ENCODE peak calls at places on chromosomes 16 and 17, in four cellular contexts. One of them, this sample, is unnamed.

GRCh38 chr16:72937916-72938315 is 110.0 kb downstream of the ZFHX3 start:
- DNase-seq in HepG2: no peak
- DNase-seq in GM12878: no peak
- DNase-seq in SK-N-SH: no peak
- DNase-seq in this sample: no peak

GRCh38 chr16:59164461-59164860 is 430.3 kb upstream of the GOT2 start:
- DNase-seq in GM12878: no peak
- DNase-seq in HepG2: no peak
- DNase-seq in SK-N-SH: no peak
- DNase-seq in this sample: peak

GRCh38 chr17:19327039-19327776 is 35.3 kb downstream of the B9D1 start:
- DNase-seq in GM12878: no peak
- DNase-seq in SK-N-SH: no peak
- DNase-seq in HepG2: no peak
- DNase-seq in this sample: peak

GRCh38 chr17:65609303-65609702 is 47.9 kb upstream of the AXIN2 start:
- DNase-seq in HepG2: peak
- DNase-seq in SK-N-SH: no peak
- DNase-seq in GM12878: no peak
- DNase-seq in this sample: no peak

GRCh38 chr16:81882559-81882958 is 103.5 kb downstream of the PLCG2 start:
- DNase-seq in GM12878: no peak
- DNase-seq in HepG2: no peak
- DNase-seq in SK-N-SH: no peak
- DNase-seq in this sample: no peak

GRCh38 chr17:16275024-16275423 is 58.0 kb downstream of the PIGL start:
- DNase-seq in SK-N-SH: no peak
- DNase-seq in HepG2: no peak
- DNase-seq in GM12878: no peak
- DNase-seq in this sample: no peak

GRCh38 chr16:72191551-72191950 is 19.6 kb upstream of the PMFBP1 start:
- DNase-seq in HepG2: no peak
- DNase-seq in SK-N-SH: no peak
- DNase-seq in GM12878: no peak
- DNase-seq in this sample: no peak

GRCh38 chr16:66508261-66508913 is 41.5 kb downstream of the TK2 start:
- DNase-seq in GM12878: no peak
- DNase-seq in HepG2: no peak
- DNase-seq in SK-N-SH: no peak
- DNase-seq in this sample: peak

GRCh38 chr16:84724619-84725307 is 25.0 kb downstream of the USP10 start:
- DNase-seq in SK-N-SH: no peak
- DNase-seq in GM12878: no peak
- DNase-seq in HepG2: no peak
- DNase-seq in this sample: no peak

GRCh38 chr17:44587339-44587738 is 30.1 kb downstream of the FZD2 start:
- DNase-seq in GM12878: no peak
- DNase-seq in HepG2: peak
- DNase-seq in SK-N-SH: peak
- DNase-seq in this sample: peak

GRCh38 chr17:18957831-18958230 is 5.9 kb downstream of the SLC5A10 start:
- DNase-seq in SK-N-SH: no peak
- DNase-seq in HepG2: no peak
- DNase-seq in GM12878: no peak
- DNase-seq in this sample: no peak

GRCh38 chr16:24635900-24636610 is 93.4 kb upstream of the TNRC6A start:
- DNase-seq in GM12878: no peak
- DNase-seq in HepG2: no peak
- DNase-seq in SK-N-SH: peak
- DNase-seq in this sample: peak

GRCh38 chr16:12319464-12320030 is 343.0 kb downstream of the SNX29 start:
- DNase-seq in GM12878: no peak
- DNase-seq in SK-N-SH: no peak
- DNase-seq in HepG2: no peak
- DNase-seq in this sample: no peak

GRCh38 chr16:57743886-57744645 is 8.5 kb downstream of the KATNB1 start:
- DNase-seq in GM12878: no peak
- DNase-seq in HepG2: no peak
- DNase-seq in SK-N-SH: no peak
- DNase-seq in this sample: no peak

GRCh38 chr16:2388875-2389433 is 40.3 kb upstream of the CCNF start:
- DNase-seq in GM12878: no peak
- DNase-seq in HepG2: peak
- DNase-seq in SK-N-SH: no peak
- DNase-seq in this sample: peak

GRCh38 chr17:79925242-79925957 is 86.2 kb upstream of the CBX4 start:
- DNase-seq in HepG2: no peak
- DNase-seq in SK-N-SH: no peak
- DNase-seq in GM12878: no peak
- DNase-seq in this sample: peak

GRCh38 chr16:24288516-24288915 is 32.4 kb downstream of the CACNG3 start:
- DNase-seq in HepG2: no peak
- DNase-seq in SK-N-SH: no peak
- DNase-seq in GM12878: no peak
- DNase-seq in this sample: no peak

GRCh38 chr17:77445030-77445907 is 304.5 kb downstream of the SEC14L1 start:
- DNase-seq in SK-N-SH: no peak
- DNase-seq in GM12878: peak
- DNase-seq in HepG2: no peak
- DNase-seq in this sample: no peak

GRCh38 chr16:2152695-2153506 is 2.7 kb upstream of the TRAF7 start:
- DNase-seq in SK-N-SH: no peak
- DNase-seq in GM12878: no peak
- DNase-seq in HepG2: peak
- DNase-seq in this sample: peak

GRCh38 chr16:85089485-85089884 is 22.8 kb downstream of the CIBAR2 start:
- DNase-seq in SK-N-SH: peak
- DNase-seq in HepG2: no peak
- DNase-seq in GM12878: no peak
- DNase-seq in this sample: no peak

GRCh38 chr17:72063262-72063661 is 57.6 kb upstream of the SOX9 start:
- DNase-seq in HepG2: no peak
- DNase-seq in GM12878: no peak
- DNase-seq in SK-N-SH: no peak
- DNase-seq in this sample: no peak

GRCh38 chr17:65794572-65794971 is 233.1 kb upstream of the AXIN2 start:
- DNase-seq in SK-N-SH: peak
- DNase-seq in HepG2: peak
- DNase-seq in GM12878: no peak
- DNase-seq in this sample: peak

GRCh38 chr16:10189861-10190390 is 7.7 kb upstream of the GRIN2A start:
- DNase-seq in HepG2: no peak
- DNase-seq in SK-N-SH: no peak
- DNase-seq in GM12878: no peak
- DNase-seq in this sample: no peak

GRCh38 chr17:77594416-77595209 is 363.9 kb upstream of the TNRC6C start:
- DNase-seq in SK-N-SH: no peak
- DNase-seq in HepG2: no peak
- DNase-seq in GM12878: no peak
- DNase-seq in this sample: no peak

GRCh38 chr16:2663553-2664521 is 18.5 kb upstream of the KCTD5 start:
- DNase-seq in SK-N-SH: no peak
- DNase-seq in HepG2: no peak
- DNase-seq in GM12878: no peak
- DNase-seq in this sample: no peak

GRCh38 chr17:68057531-68057952 is 22.0 kb downstream of the KPNA2 start:
- DNase-seq in HepG2: no peak
- DNase-seq in SK-N-SH: peak
- DNase-seq in GM12878: no peak
- DNase-seq in this sample: no peak

GRCh38 chr17:52762147-52762793 is 603.8 kb upstream of the CA10 start:
- DNase-seq in SK-N-SH: no peak
- DNase-seq in GM12878: no peak
- DNase-seq in HepG2: no peak
- DNase-seq in this sample: no peak

GRCh38 chr16:87057951-87058560 is 259.1 kb downstream of the C16orf95 start:
- DNase-seq in GM12878: no peak
- DNase-seq in HepG2: no peak
- DNase-seq in SK-N-SH: no peak
- DNase-seq in this sample: no peak

GRCh38 chr16:87061521-87061920 is 255.7 kb downstream of the C16orf95 start:
- DNase-seq in HepG2: no peak
- DNase-seq in GM12878: no peak
- DNase-seq in SK-N-SH: no peak
- DNase-seq in this sample: no peak

GRCh38 chr16:87062569-87063442 is 254.4 kb downstream of the C16orf95 start:
- DNase-seq in SK-N-SH: peak
- DNase-seq in HepG2: peak
- DNase-seq in GM12878: no peak
- DNase-seq in this sample: peak

GRCh38 chr16:87058728-87059250 is 258.4 kb downstream of the C16orf95 start:
- DNase-seq in GM12878: no peak
- DNase-seq in HepG2: no peak
- DNase-seq in SK-N-SH: no peak
- DNase-seq in this sample: no peak

GRCh38 chr16:87060026-87060986 is 256.9 kb downstream of the C16orf95 start:
- DNase-seq in SK-N-SH: no peak
- DNase-seq in GM12878: no peak
- DNase-seq in HepG2: no peak
- DNase-seq in this sample: peak
- TF ChIP-seq PBX3 in SK-N-SH: no peak
- TF ChIP-seq PBX3 in GM12878: no peak
- TF ChIP-seq PBX3 in HepG2: no peak
- TF ChIP-seq PBX3 in this sample: no peak

GRCh38 chr16:4410335-4411075 is 5.9 kb downstream of the CORO7 start:
- DNase-seq in HepG2: no peak
- DNase-seq in GM12878: no peak
- DNase-seq in SK-N-SH: peak
- DNase-seq in this sample: no peak
- TF ChIP-seq SMC3 in HepG2: no peak
- TF ChIP-seq SMC3 in GM12878: no peak
- TF ChIP-seq SMC3 in SK-N-SH: no peak
- TF ChIP-seq SMC3 in this sample: no peak

GRCh38 chr17:74850914-74851313 is 8.8 kb downstream of the GRIN2C start:
- DNase-seq in HepG2: no peak
- DNase-seq in GM12878: no peak
- DNase-seq in SK-N-SH: no peak
- DNase-seq in this sample: no peak

GRCh38 chr17:74853048-74853397 is 6.7 kb downstream of the GRIN2C start:
- DNase-seq in GM12878: no peak
- DNase-seq in HepG2: no peak
- DNase-seq in SK-N-SH: no peak
- DNase-seq in this sample: no peak

GRCh38 chr17:74851612-74852236 is 8.0 kb downstream of the GRIN2C start:
- DNase-seq in SK-N-SH: no peak
- DNase-seq in HepG2: no peak
- DNase-seq in GM12878: no peak
- DNase-seq in this sample: no peak

GRCh38 chr17:74853669-74854068 is 6.0 kb downstream of the GRIN2C start:
- DNase-seq in HepG2: no peak
- DNase-seq in GM12878: no peak
- DNase-seq in SK-N-SH: no peak
- DNase-seq in this sample: no peak

DNA sequence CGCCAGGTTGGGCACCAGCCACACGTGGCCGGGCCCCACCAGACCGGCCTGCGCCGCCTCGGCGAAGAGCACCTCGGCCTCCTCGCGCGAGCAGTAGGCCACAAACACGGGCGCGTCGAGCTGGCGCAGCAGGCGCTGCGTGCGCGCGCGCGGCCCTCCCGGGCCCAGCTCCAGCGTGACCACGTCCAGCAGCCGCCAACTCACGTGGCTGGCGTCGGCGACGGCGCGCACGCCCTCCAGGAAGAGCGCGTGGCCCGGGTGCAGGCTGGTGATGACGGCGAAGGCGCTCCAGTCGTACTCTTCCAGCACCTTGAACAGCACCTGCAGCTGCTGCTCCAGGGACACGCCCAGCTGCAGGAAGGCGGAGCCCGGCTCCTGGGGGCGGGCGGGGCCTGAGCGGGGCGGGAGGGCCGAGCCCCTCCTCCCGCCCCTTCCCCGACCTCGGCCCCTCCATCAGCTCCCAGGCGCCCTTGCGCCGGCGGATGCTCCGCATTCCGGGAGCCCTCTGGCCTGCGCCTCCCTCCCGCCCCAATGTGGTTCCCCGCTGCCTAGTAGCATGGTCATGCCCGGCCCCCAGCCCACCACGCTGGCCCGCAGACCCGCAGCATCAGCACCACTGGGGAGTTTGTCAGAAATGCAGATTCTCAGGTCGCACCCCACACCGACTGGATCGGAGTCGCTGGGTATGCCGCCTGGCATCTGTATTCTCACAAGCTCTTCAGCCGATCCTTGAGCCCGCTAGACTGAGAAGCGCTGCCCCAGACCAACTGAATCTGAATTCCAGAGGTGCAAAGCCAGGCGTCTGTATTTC is 7.2 kb downstream of the GRIN2C start:
- DNase-seq in GM12878: no peak
- DNase-seq in HepG2: peak
- DNase-seq in SK-N-SH: peak
- DNase-seq in this sample: no peak
- TF ChIP-seq PBX3 in GM12878: no peak
- TF ChIP-seq PBX3 in HepG2: no peak
- TF ChIP-seq PBX3 in SK-N-SH: no peak
- TF ChIP-seq PBX3 in this sample: no peak

GRCh38 chr16:49498241-49499017 is 124.8 kb downstream of the C16orf78 start:
- DNase-seq in GM12878: no peak
- DNase-seq in SK-N-SH: no peak
- DNase-seq in HepG2: no peak
- DNase-seq in this sample: no peak

GRCh38 chr16:49496656-49497055 is 123.1 kb downstream of the C16orf78 start:
- DNase-seq in SK-N-SH: no peak
- DNase-seq in HepG2: no peak
- DNase-seq in GM12878: no peak
- DNase-seq in this sample: no peak

GRCh38 chr16:49497466-49497865 is 123.9 kb downstream of the C16orf78 start:
- DNase-seq in SK-N-SH: no peak
- DNase-seq in GM12878: no peak
- DNase-seq in HepG2: no peak
- DNase-seq in this sample: no peak

GRCh38 chr16:49500211-49500610 is 126.6 kb downstream of the C16orf78 start:
- DNase-seq in HepG2: no peak
- DNase-seq in GM12878: no peak
- DNase-seq in SK-N-SH: no peak
- DNase-seq in this sample: no peak

DNA sequence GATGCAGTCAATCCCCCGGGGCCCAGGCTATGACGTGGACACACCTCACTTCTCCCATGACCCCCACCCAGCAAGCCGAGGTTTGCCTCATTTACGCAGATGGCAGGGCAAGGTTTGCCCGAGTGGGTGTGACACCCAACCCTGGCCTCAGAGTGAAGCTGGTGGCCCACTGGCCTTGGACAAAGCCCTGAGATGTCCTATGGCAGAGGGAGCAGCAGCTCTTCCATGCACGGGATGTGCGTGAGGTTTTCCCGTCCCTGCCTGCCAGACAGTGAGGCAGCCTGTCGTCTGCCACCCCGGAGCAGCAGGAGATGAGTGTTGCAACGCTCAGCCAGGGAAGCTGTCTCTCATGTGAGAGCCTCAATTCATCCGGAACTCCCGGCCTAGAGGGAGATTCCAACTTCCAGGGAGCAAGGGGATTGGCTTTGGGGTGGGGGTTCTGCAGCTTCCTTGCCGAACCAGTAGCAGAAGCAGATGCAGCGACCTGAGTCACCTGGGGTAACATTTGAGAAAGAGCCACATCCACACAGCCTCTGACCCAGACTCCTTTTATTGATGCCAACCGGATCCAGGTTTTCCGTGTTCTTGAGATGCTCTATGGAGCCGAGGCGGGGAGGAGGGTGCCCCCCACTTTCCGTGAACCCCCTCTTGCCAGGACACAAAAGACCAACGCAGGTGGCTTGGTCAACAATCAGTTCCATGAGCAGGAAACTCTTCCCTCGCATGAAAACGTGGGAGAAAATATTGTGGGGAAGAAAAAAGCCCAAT is 125.6 kb downstream of the C16orf78 start:
- DNase-seq in SK-N-SH: no peak
- DNase-seq in GM12878: no peak
- DNase-seq in HepG2: no peak
- DNase-seq in this sample: no peak
- TF ChIP-seq SMC3 in SK-N-SH: no peak
- TF ChIP-seq SMC3 in GM12878: no peak
- TF ChIP-seq SMC3 in HepG2: no peak
- TF ChIP-seq SMC3 in this sample: no peak